ENCODE peak calls at places on chromosomes 16 and 17, in seven cellular contexts. U is A549, C is IMR-90, X is body of pancreas, N is tibial nerve, K is NB4, S is GM12891. O is an unnamed sample.

GRCh38 chr16:30359871-30360170 is 4.7 kb upstream of the CD2BP2 start:
- DNase-seq in C (no peak), S (no peak), X (no peak), K (no peak), U (no peak), N (no peak), O (no peak)

GRCh38 chr17:39094607-39095308 is 56.7 kb downstream of the PLXDC1 start:
- DNase-seq in U (no peak), S (no peak), X (no peak), N (no peak), K (peak), C (no peak), O (no peak)

GRCh38 chr17:11564483-11565380 is 33.5 kb upstream of the DNAH9 start:
- DNase-seq in C (no peak), U (no peak), N (no peak), X (no peak), S (no peak), K (no peak), O (no peak)

GRCh38 chr16:53872248-53873221 is 168.6 kb downstream of the FTO start:
- DNase-seq in U (no peak), N (no peak), C (peak), S (no peak), X (no peak), K (no peak), O (no peak)

GRCh38 chr17:13024033-13024432 is 6.2 kb upstream of the ELAC2 start:
- DNase-seq in K (no peak), C (no peak), N (no peak), X (no peak), U (no peak), S (no peak), O (no peak)

GRCh38 chr16:89050868-89051311 is 42.8 kb upstream of the ACSF3 start:
- DNase-seq in S (no peak), N (no peak), C (no peak), X (no peak), K (no peak), U (no peak), O (no peak)

GRCh38 chr16:56347166-56347565 is 78.2 kb downstream of the AMFR start:
- DNase-seq in X (no peak), N (no peak), K (no peak), C (no peak), S (no peak), U (no peak), O (no peak)

GRCh38 chr16:67874147-67874771 is 1.4 kb downstream of the EDC4 start:
- DNase-seq in K (no peak), S (no peak), N (no peak), X (no peak), C (no peak), U (no peak), O (peak)

GRCh38 chr16:8899709-8900317 is 17.7 kb downstream of the LITAFD start:
- DNase-seq in K (peak), N (no peak), U (no peak), S (no peak), C (no peak), X (no peak), O (no peak)

GRCh38 chr17:61647044-61647443 is 56.0 kb upstream of the NACA2 start:
- DNase-seq in K (no peak), N (no peak), S (no peak), X (no peak), C (peak), U (no peak), O (no peak)

GRCh38 chr17:17868637-17869522 is 32.1 kb upstream of the SREBF1 start:
- DNase-seq in U (no peak), X (no peak), C (peak), N (no peak), K (no peak), S (no peak), O (no peak)

GRCh38 chr17:14057591-14057990 is 11.7 kb upstream of the COX10 start:
- DNase-seq in C (no peak), N (no peak), S (no peak), K (no peak), U (no peak), X (no peak), O (no peak)

GRCh38 chr16:2769100-2769529 is 8.0 kb downstream of the ELOB start:
- DNase-seq in N (no peak), K (no peak), C (no peak), S (no peak), U (no peak), X (no peak), O (no peak)

GRCh38 chr17:77086433-77087010 is 54.2 kb upstream of the SEC14L1 start:
- DNase-seq in S (peak), U (peak), N (peak), X (peak), C (peak), K (peak), O (peak)

GRCh38 chr16:1408171-1408837 is 6.2 kb downstream of the UNKL start:
- DNase-seq in S (peak), X (peak), U (peak), K (peak), C (peak), N (peak), O (peak)

GRCh38 chr17:48718162-48718780 is 4.0 kb downstream of the PRAC1 start:
- DNase-seq in C (no peak), S (no peak), K (no peak), N (no peak), U (no peak), X (no peak), O (peak)

GRCh38 chr16:46621902-46622676 is 910 bp upstream of the SHCBP1 start:
- DNase-seq in N (no peak), S (no peak), C (no peak), K (no peak), U (no peak), X (no peak), O (no peak)

GRCh38 chr17:81402530-81402941 is 7.3 kb downstream of the BAHCC1 start:
- DNase-seq in C (no peak), X (no peak), S (no peak), N (no peak), K (no peak), U (no peak), O (no peak)

GRCh38 chr17:57236686-57237299 is 19.5 kb upstream of the MSI2 start:
- DNase-seq in X (no peak), N (no peak), K (no peak), U (no peak), C (no peak), S (no peak), O (no peak)

GRCh38 chr17:28481081-28481571 is 7.7 kb downstream of the SLC13A2 start:
- DNase-seq in S (no peak), X (no peak), K (no peak), C (no peak), N (no peak), U (no peak), O (no peak)

GRCh38 chr16:82761858-82762257 is 135.1 kb downstream of the CDH13 start:
- DNase-seq in U (no peak), N (no peak), X (no peak), C (peak), S (no peak), K (no peak), O (no peak)

GRCh38 chr16:10514369-10515055 is 65.9 kb downstream of the EMP2 start:
- DNase-seq in N (no peak), K (peak), C (peak), S (no peak), U (peak), X (peak), O (peak)

GRCh38 chr16:70697601-70698170 is 11.8 kb upstream of the MTSS2 start:
- DNase-seq in X (no peak), C (no peak), S (no peak), N (no peak), U (no peak), K (peak), O (no peak)

GRCh38 chr17:77332981-77333685 is 192.4 kb downstream of the SEC14L1 start:
- DNase-seq in N (peak), S (no peak), K (peak), U (no peak), C (peak), X (no peak), O (no peak)

GRCh38 chr17:20927586-20927985 is 115.2 kb downstream of the USP22 start:
- DNase-seq in X (no peak), U (no peak), C (no peak), K (no peak), N (no peak), S (no peak), O (no peak)

GRCh38 chr17:18959071-18959844 is 7.3 kb downstream of the SLC5A10 start:
- DNase-seq in S (no peak), N (no peak), X (no peak), K (no peak), U (no peak), C (no peak), O (no peak)

GRCh38 chr16:28067604-28068382 is 4.3 kb upstream of the GSG1L start:
- DNase-seq in U (no peak), N (no peak), X (no peak), C (peak), S (no peak), K (no peak), O (no peak)

GRCh38 chr16:11258553-11259287 is 2.7 kb upstream of the SOCS1 start:
- DNase-seq in U (no peak), C (no peak), N (no peak), S (peak), X (peak), K (no peak), O (no peak)

GRCh38 chr16:89409161-89409711 is 81.1 kb downstream of the ANKRD11 start:
- DNase-seq in X (no peak), N (no peak), U (no peak), K (peak), C (peak), S (no peak), O (no peak)

GRCh38 chr17:51640108-51640622 is 379.8 kb downstream of the UTP18 start:
- DNase-seq in N (no peak), C (no peak), S (peak), U (peak), K (peak), X (no peak), O (peak)

GRCh38 chr16:75226550-75227360 is 8.0 kb downstream of the CTRB1 start:
- DNase-seq in X (peak), N (no peak), U (no peak), K (no peak), S (no peak), C (no peak), O (no peak)

GRCh38 chr16:77788196-77789084 is at the start of gene VAT1L:
- DNase-seq in C (peak), S (peak), U (peak), X (no peak), K (peak), N (no peak), O (peak)

GRCh38 chr17:15944720-15945492 is at the start of gene ADORA2B:
- DNase-seq in S (peak), K (peak), X (peak), U (peak), N (no peak), C (peak), O (peak)
- TF ChIP-seq POLR2A in S (no peak), K (no peak), X (peak), U (peak), N (no peak), C (peak), O (peak)

DNA sequence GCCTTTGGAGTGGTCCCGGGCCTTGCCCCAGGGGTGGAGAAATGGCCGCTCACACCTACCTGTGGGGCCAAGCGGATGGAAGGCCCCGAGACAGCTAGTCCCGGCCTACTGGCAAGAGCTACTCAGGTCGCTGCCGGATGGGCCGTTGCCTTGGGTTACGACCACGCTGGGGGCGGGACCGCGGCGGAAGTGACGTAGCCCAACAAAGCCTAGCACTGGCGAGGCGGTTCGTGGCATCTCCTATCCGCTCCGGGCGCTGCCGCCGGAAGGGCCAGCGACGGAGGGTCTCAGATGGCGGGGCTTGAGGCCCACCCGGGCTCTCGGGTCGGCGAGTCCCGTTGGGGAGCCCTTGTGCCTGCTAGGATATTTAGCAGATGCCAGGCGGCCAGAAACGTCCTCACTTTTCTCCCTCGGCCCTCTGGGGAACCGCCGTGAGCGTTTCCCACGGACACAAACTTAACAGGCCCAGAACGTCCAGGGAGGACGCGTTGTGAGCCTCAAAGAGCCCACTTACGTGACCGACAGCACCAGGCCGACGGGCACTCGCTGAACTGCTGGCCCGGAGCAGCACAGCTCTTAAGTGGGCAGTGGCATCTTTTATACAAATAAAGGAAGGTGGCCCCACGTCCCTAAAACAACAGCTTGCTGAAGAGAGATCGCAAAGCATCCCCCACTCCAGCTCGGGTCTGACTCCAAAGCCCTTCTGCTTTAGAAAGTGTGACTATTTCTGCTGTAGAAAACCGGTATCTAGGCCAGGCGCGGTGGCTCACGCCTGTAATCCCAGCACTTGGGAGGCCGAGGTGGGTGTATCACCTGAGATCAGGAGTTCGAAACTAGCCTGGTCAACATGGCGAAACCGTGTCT is at the start of gene C16orf46:
- DNase-seq in N (peak), S (peak), K (peak), U (peak), X (peak), C (peak), O (peak)
- TF ChIP-seq POLR2A in N (peak), S (peak), K (peak), U (peak), X (peak), C (peak), O (peak)

DNA sequence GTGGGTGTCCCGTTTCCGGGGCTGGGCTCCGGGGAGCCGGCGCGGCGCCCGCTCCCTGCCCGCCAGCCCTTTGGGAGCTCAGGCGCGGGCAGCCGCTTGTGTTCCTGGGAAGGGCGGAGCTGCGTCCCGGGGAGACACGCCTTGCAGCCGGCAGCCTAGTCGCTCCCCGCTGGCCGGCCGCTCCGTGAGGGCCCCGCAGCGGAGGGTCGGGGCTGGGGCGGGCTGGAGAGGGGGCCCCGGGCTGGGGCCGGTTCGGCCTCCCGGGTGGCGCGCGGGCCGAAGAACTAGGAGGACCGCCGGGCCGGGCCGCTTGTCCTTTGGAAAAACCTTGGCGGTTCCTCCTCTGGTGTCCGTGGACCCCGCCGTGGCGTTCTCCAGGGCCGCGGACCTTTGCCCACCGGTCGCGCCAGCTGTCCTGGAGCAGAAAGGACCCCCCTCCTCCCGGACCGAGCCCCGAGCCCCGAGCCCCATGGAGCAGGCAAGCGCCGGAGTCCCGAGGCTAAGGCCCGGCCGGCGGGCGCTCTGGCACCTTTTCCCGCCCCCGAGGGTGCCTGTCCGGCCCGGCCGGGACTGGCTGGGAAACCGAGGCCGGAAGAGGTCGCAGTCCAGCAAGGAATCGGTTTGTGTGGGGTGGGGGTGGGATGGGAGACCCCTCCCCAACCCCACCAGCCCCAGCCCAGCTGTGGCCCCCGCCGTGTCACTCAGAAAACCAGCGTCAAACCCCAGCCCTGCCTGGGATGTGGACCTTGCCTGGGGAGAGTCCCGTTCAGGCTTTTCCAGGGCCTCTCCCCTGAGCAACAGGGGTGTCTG is 6.8 kb upstream of the TBC1D3B start:
- DNase-seq in X (peak), U (peak), C (peak), K (peak), S (peak), N (no peak), O (peak)
- TF ChIP-seq POLR2A in X (no peak), U (peak), C (no peak), K (peak), S (no peak), N (peak), O (no peak)

GRCh38 chr17:42964161-42964932 is at the start of gene AARSD1:
- DNase-seq in U (peak), N (peak), C (peak), K (peak), S (peak), X (peak), O (peak)
- TF ChIP-seq POLR2A in U (peak), N (peak), C (peak), K (peak), S (peak), X (peak), O (peak)

GRCh38 chr16:85017151-85017550 is 5.8 kb upstream of the ZDHHC7 start:
- DNase-seq in S (no peak), U (no peak), K (peak), X (peak), N (no peak), C (peak), O (no peak)

GRCh38 chr16:85015481-85016177 is 4.3 kb upstream of the ZDHHC7 start:
- DNase-seq in N (no peak), C (peak), S (no peak), K (no peak), X (no peak), U (no peak), O (no peak)

GRCh38 chr16:85019659-85020245 is 7.8 kb upstream of the KIAA0513 start:
- DNase-seq in X (peak), C (no peak), K (no peak), S (no peak), N (no peak), U (no peak), O (no peak)

GRCh38 chr16:85018529-85019236 is 7.3 kb upstream of the ZDHHC7 start:
- DNase-seq in N (no peak), U (no peak), C (no peak), S (no peak), K (no peak), X (peak), O (no peak)

GRCh38 chr16:85017603-85018002 is 6.3 kb upstream of the ZDHHC7 start:
- DNase-seq in X (no peak), C (no peak), K (no peak), U (no peak), N (no peak), S (no peak), O (no peak)
- TF ChIP-seq POLR2A in X (no peak), C (no peak), K (no peak), U (no peak), N (no peak), S (no peak), O (no peak)

GRCh38 chr17:82736511-82737185 is 1.2 kb downstream of the FN3K start:
- DNase-seq in U (no peak), K (no peak), S (no peak), X (no peak), N (no peak), C (no peak), O (no peak)

GRCh38 chr17:82732118-82732743 is 3.2 kb upstream of the FN3K start:
- DNase-seq in C (no peak), X (no peak), U (no peak), K (no peak), S (no peak), N (no peak), O (no peak)

GRCh38 chr17:82737981-82738877 is 2.8 kb downstream of the FN3K start:
- DNase-seq in K (no peak), N (no peak), S (no peak), X (peak), U (no peak), C (peak), O (peak)

GRCh38 chr17:82729479-82730260 is 5.7 kb upstream of the FN3K start:
- DNase-seq in S (no peak), C (no peak), U (no peak), K (no peak), N (no peak), X (no peak), O (no peak)

DNA sequence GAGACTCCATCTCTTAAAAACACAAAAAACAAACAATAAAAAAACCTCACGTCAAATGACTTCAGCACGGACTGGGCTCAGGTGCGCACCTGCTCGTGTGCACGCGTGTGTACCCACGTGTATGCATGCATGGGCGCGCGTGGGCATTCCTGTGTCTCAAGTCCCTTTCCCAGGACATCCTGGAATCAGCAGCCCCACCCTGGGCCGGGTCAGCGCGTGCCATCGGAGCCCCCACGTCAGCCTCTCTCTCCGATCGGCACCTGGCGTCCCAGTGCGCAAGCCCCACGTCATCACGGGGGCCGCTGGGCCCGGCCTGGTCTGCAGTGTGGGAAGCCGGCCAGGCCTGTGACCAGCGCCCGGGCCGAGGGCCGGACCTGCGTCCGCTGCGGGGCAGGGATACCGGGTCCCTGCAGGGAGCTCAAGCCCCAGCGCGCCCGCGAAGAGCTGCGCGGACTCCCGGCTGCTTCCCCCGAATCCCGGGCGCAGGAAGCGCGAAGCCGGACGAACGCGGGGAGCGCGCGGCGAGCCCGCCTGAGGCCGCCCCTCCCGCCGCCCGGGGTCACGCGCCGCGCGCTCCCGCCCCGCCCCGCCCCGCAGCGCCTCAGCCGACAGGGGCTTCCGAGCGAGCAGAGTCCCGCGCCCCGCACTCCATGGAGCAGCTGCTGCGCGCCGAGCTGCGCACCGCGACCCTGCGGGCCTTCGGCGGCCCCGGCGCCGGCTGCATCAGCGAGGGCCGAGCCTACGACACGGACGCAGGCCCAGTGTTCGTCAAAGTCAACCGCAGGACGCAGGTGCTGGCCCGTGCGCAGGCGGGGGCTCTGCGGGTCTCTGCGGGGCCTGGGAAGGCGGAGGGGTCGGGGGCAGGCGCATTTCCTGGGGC is at the start of gene FN3K:
- DNase-seq in S (no peak), K (no peak), N (peak), X (peak), C (peak), U (peak), O (peak)
- TF ChIP-seq POLR2A in S (no peak), K (no peak), N (peak), X (peak), C (peak), U (peak), O (peak)

GRCh38 chr17:45286286-45286685 is 24.4 kb upstream of the SPATA32 start:
- DNase-seq in S (no peak), K (no peak), U (no peak), C (no peak), N (no peak), X (no peak), O (no peak)

GRCh38 chr17:45282683-45283644 is 21.1 kb upstream of the SPATA32 start:
- DNase-seq in K (no peak), S (no peak), N (no peak), X (peak), C (peak), U (no peak), O (no peak)

GRCh38 chr17:45283711-45284110 is 21.8 kb upstream of the SPATA32 start:
- DNase-seq in C (no peak), S (no peak), X (no peak), N (no peak), U (no peak), K (no peak), O (no peak)

GRCh38 chr17:45287526-45288264 is 25.8 kb upstream of the SPATA32 start:
- DNase-seq in K (no peak), C (no peak), U (no peak), N (no peak), X (peak), S (no peak), O (peak)

GRCh38 chr17:45284176-45285140 is 22.6 kb upstream of the SPATA32 start:
- DNase-seq in C (no peak), K (peak), N (no peak), U (no peak), S (no peak), X (no peak), O (peak)
- TF ChIP-seq POLR2A in C (no peak), K (no peak), N (no peak), U (no peak), S (no peak), X (no peak), O (no peak)